ENCODE peak calls at places on chromosomes 11 and 22, in seven cellular contexts. N, S, A, Q, I, M and W are unnamed samples.

GRCh38 chr11:111426615-111427014 is 47.5 kb upstream of the POU2AF1 start:
- DNase-seq in N (no peak), S (no peak), A (no peak), Q (no peak), I (no peak), M (no peak), W (no peak)

GRCh38 chr11:114285599-114285998 is 10.6 kb upstream of the NNMT start:
- DNase-seq in N (no peak), S (no peak), A (no peak), Q (no peak), I (peak; percentile 54), M (no peak), W (no peak)

GRCh38 chr22:50247748-50248147 is 2.9 kb upstream of the TUBGCP6 start:
- DNase-seq in N (no peak), S (peak; percentile 62), A (no peak), Q (no peak), I (peak; percentile 87), M (no peak), W (no peak)

GRCh38 chr22:42819412-42820069 is 37.5 kb downstream of the ARFGAP3 start:
- DNase-seq in N (no peak), S (no peak), A (no peak), Q (no peak), I (no peak), M (no peak), W (no peak)

GRCh38 chr11:92397356-92397755 is 172.7 kb downstream of the FAT3 start:
- DNase-seq in N (no peak), S (no peak), A (no peak), Q (no peak), I (peak; percentile 23), M (no peak), W (no peak)

GRCh38 chr22:30423296-30423958 is 2.1 kb upstream of the MTFP1 start:
- DNase-seq in N (no peak), S (peak; percentile 74), A (peak; percentile 51), Q (no peak), I (no peak), M (no peak), W (peak; percentile 61)

GRCh38 chr22:17552737-17553136 is 10.6 kb upstream of the SLC25A18 start:
- DNase-seq in N (no peak), S (no peak), A (peak; percentile 23), Q (no peak), I (no peak), M (no peak), W (no peak)

GRCh38 chr22:43270314-43270908 is 72.8 kb downstream of the SCUBE1 start:
- DNase-seq in N (no peak), S (no peak), A (no peak), Q (no peak), I (peak; percentile 93), M (no peak), W (no peak)

GRCh38 chr22:30877662-30878515 is 90.7 kb downstream of the MORC2 start:
- DNase-seq in N (no peak), S (no peak), A (no peak), Q (no peak), I (no peak), M (no peak), W (no peak)

GRCh38 chr11:78982377-78982925 is 407.8 kb upstream of the NARS2 start:
- DNase-seq in N (no peak), S (no peak), A (no peak), Q (no peak), I (no peak), M (no peak), W (no peak)

GRCh38 chr11:125128450-125128849 is 17.0 kb upstream of the TMEM218 start:
- DNase-seq in N (no peak), S (no peak), A (no peak), Q (no peak), I (no peak), M (no peak), W (no peak)

GRCh38 chr11:12157241-12157661 is 46.9 kb downstream of the MICAL2 start:
- DNase-seq in N (peak; percentile 73), S (no peak), A (no peak), Q (no peak), I (no peak), M (no peak), W (no peak)

GRCh38 chr22:38655532-38656255 is 498 bp downstream of the FAM227A start:
- DNase-seq in N (no peak), S (no peak), A (no peak), Q (no peak), I (no peak), M (no peak), W (peak; percentile 36)

GRCh38 chr22:44396021-44396726 is 83.4 kb upstream of the SHISAL1 start:
- DNase-seq in N (no peak), S (no peak), A (no peak), Q (no peak), I (no peak), M (peak; percentile 3), W (no peak)

GRCh38 chr11:128388182-128388815 is 199.1 kb downstream of the ETS1 start:
- DNase-seq in N (no peak), S (no peak), A (no peak), Q (no peak), I (no peak), M (no peak), W (no peak)

GRCh38 chr11:1297011-1297575 is 12.3 kb downstream of the TOLLIP start:
- DNase-seq in N (no peak), S (no peak), A (no peak), Q (no peak), I (no peak), M (no peak), W (no peak)

GRCh38 chr11:58216476-58216875 is 4.0 kb downstream of the OR1S1 start:
- DNase-seq in N (no peak), S (no peak), A (no peak), Q (no peak), I (no peak), M (no peak), W (no peak)

GRCh38 chr11:116980136-116980793 is 118.0 kb downstream of the SIK3 start:
- DNase-seq in N (no peak), S (no peak), A (no peak), Q (no peak), I (no peak), M (no peak), W (no peak)

GRCh38 chr22:46569848-46570695 is 32.7 kb upstream of the CELSR1 start:
- DNase-seq in N (no peak), S (no peak), A (no peak), Q (no peak), I (no peak), M (no peak), W (no peak)

GRCh38 chr11:11867720-11868119 is 25.9 kb downstream of the USP47 start:
- DNase-seq in N (no peak), S (no peak), A (no peak), Q (no peak), I (no peak), M (no peak), W (no peak)

GRCh38 chr11:44563716-44564115 is 1.7 kb upstream of the CD82 start:
- DNase-seq in N (no peak), S (no peak), A (no peak), Q (no peak), I (no peak), M (no peak), W (no peak)

GRCh38 chr11:36600155-36600554 is 2.1 kb upstream of the RAG2 start:
- DNase-seq in N (no peak), S (no peak), A (no peak), Q (no peak), I (peak; percentile 45), M (no peak), W (no peak)

GRCh38 chr11:134233729-134234179 is 9.3 kb downstream of the VPS26B start:
- DNase-seq in N (no peak), S (no peak), A (no peak), Q (no peak), I (no peak), M (no peak), W (no peak)

GRCh38 chr22:48676266-48677167 is 1151.2 kb downstream of the BRD1 start:
- DNase-seq in N (no peak), S (no peak), A (no peak), Q (no peak), I (no peak), M (no peak), W (no peak)

GRCh38 chr11:92199991-92200390 is 24.6 kb upstream of the FAT3 start:
- DNase-seq in N (no peak), S (no peak), A (no peak), Q (no peak), I (no peak), M (no peak), W (no peak)

GRCh38 chr11:2135648-2136201 is 3.5 kb downstream of the IGF2 start:
- DNase-seq in N (no peak), S (no peak), A (no peak), Q (no peak), I (no peak), M (no peak), W (no peak)